ENCODE peak calls at places on chromosomes 4 and X, in seven cellular contexts. C is pancreas, W is fibroblast of pulmonary artery, O is bronchial epithelial cell, A is fibroblast of the aortic adventitia, G is cardiac fibroblast, K is lower lobe of right lung. T is an unnamed sample.

GRCh38 chr4:803884-804283 is 22.0 kb downstream of the CPLX1 start:
- DNase-seq in C (no peak), W (no peak), O (no peak), A (no peak), G (no peak), K (peak), T (no peak)

GRCh38 chr4:145186719-145187118 is 6.3 kb upstream of the OTUD4 start:
- DNase-seq in C (no peak), W (no peak), O (no peak), A (no peak), G (no peak), K (no peak), T (no peak)

GRCh38 chrX:48911407-48912182 is at the start of gene SLC35A2:
- DNase-seq in C (peak), W (peak), O (peak), A (peak), G (peak), K (peak), T (peak)

GRCh38 chr4:82758701-82759685 is 39.6 kb downstream of the SCD5 start:
- DNase-seq in C (no peak), W (no peak), O (no peak), A (no peak), G (no peak), K (no peak), T (no peak)

GRCh38 chrX:148634591-148634990 is 134.2 kb downstream of the AFF2 start:
- DNase-seq in C (no peak), W (no peak), O (no peak), A (no peak), G (no peak), K (no peak), T (no peak)

GRCh38 chr4:126081336-126081735 is 766.6 kb downstream of the FAT4 start:
- DNase-seq in C (no peak), W (no peak), O (no peak), A (peak), G (no peak), K (no peak), T (peak)

GRCh38 chr4:8079916-8080753 is 78.5 kb downstream of the ABLIM2 start:
- DNase-seq in C (no peak), W (no peak), O (no peak), A (no peak), G (no peak), K (peak), T (no peak)

GRCh38 chr4:20428410-20429160 is 176.9 kb downstream of the SLIT2 start:
- DNase-seq in C (no peak), W (peak), O (no peak), A (peak), G (peak), K (no peak), T (no peak)

GRCh38 chrX:38561951-38562719 is 793 bp downstream of the TSPAN7 start:
- DNase-seq in C (peak), W (no peak), O (no peak), A (no peak), G (no peak), K (peak), T (no peak)

GRCh38 chr4:110164856-110165255 is 33.6 kb downstream of the ELOVL6 start:
- DNase-seq in C (no peak), W (no peak), O (peak), A (no peak), G (no peak), K (no peak), T (no peak)

GRCh38 chrX:12319012-12319519 is 180.8 kb downstream of the FRMPD4 start:
- DNase-seq in C (no peak), W (no peak), O (no peak), A (peak), G (no peak), K (no peak), T (peak)

GRCh38 chr4:17260395-17260907 is 251.4 kb downstream of the QDPR start:
- DNase-seq in C (no peak), W (no peak), O (no peak), A (peak), G (no peak), K (no peak), T (no peak)

GRCh38 chr4:5960197-5960880 is 57.9 kb downstream of the C4orf50 start:
- DNase-seq in C (no peak), W (no peak), O (no peak), A (no peak), G (no peak), K (no peak), T (no peak)

GRCh38 chr4:174204194-174204831 is 79.2 kb downstream of the FBXO8 start:
- DNase-seq in C (no peak), W (no peak), O (no peak), A (no peak), G (no peak), K (no peak), T (no peak)

GRCh38 chr4:16196482-16197393 is 29.5 kb downstream of the TAPT1 start:
- DNase-seq in C (no peak), W (peak), O (peak), A (peak), G (peak), K (no peak), T (peak)

GRCh38 chr4:101790521-101791188 is at the start of gene BANK1:
- DNase-seq in C (peak), W (peak), O (peak), A (no peak), G (peak), K (peak), T (peak)

GRCh38 chr4:128477540-128477939 is 189.9 kb upstream of the PGRMC2 start:
- DNase-seq in C (no peak), W (no peak), O (no peak), A (no peak), G (no peak), K (no peak), T (no peak)

GRCh38 chr4:182265881-182266280 is 22.7 kb downstream of the TENM3 start:
- DNase-seq in C (no peak), W (no peak), O (no peak), A (no peak), G (no peak), K (no peak), T (no peak)
- TF ChIP-seq CTCF in C (no peak), W (no peak), O (no peak), A (no peak), G (no peak), K (no peak), T (no peak)

GRCh38 chrX:9431281-9431680 is 33.6 kb upstream of the TBL1X start:
- DNase-seq in C (no peak), W (no peak), O (peak), A (no peak), G (no peak), K (no peak), T (no peak)

GRCh38 chrX:9434151-9434550 is 30.7 kb upstream of the TBL1X start:
- DNase-seq in C (no peak), W (no peak), O (no peak), A (no peak), G (no peak), K (no peak), T (no peak)

GRCh38 chrX:9429767-9430166 is 35.1 kb upstream of the TBL1X start:
- DNase-seq in C (no peak), W (no peak), O (peak), A (no peak), G (no peak), K (no peak), T (no peak)

GRCh38 chrX:9433596-9433995 is 31.3 kb upstream of the TBL1X start:
- DNase-seq in C (no peak), W (no peak), O (no peak), A (no peak), G (no peak), K (no peak), T (peak)

DNA sequence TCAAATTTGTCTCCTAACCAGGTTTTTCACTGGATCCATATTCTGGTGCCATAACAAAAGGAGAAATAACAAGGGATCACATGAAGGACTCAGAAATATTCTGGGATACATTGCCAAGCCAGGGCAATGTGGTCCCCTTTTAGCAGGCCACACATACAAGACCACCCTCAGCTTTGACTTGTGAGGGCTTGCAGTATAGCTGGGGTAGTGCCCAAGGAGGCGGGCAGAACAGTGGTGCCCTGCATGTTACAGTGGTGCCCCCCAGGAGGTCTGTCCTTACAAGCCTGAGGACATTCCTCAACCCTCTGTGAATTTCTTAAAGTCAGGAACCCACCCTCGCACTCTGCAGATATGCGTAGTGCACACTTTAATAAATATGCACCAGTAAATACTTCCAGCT is 34.5 kb upstream of the TBL1X start:
- DNase-seq in C (no peak), W (no peak), O (no peak), A (no peak), G (no peak), K (no peak), T (no peak)
- TF ChIP-seq CTCF in C (no peak), W (no peak), O (no peak), A (no peak), G (no peak), K (no peak), T (no peak)

GRCh38 chrX:121310820-121311219 is 263.4 kb downstream of the GLUD2 start:
- DNase-seq in C (no peak), W (no peak), O (no peak), A (no peak), G (no peak), K (no peak), T (no peak)
- TF ChIP-seq CTCF in C (no peak), W (no peak), O (no peak), A (no peak), G (no peak), K (no peak), T (no peak)

DNA sequence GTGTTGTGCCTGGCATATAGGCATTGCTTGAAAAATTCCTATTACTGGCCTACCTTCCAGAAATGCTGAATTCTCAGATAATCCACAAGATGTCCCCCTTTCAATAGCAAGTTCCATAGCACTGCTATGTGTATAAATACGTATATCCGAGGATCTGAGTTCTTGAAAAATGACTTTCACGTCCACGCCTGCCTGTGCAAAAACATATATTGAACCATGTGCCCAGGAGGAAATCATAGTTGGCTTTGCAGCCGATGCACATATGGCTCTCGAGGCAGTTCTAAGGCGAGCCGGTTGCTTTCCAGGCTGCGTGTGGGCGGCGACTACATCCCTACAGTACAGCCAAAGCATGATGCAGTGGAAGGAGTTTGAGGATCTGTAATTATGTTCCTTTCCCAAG is 55.4 kb upstream of the ESX1 start:
- DNase-seq in C (no peak), W (peak), O (peak), A (peak), G (peak), K (no peak), T (peak)
- TF ChIP-seq CTCF in C (no peak), W (peak), O (peak), A (peak), G (peak), K (no peak), T (peak)

GRCh38 chrX:50973199-50973598 is 62.7 kb downstream of the BMP15 start:
- DNase-seq in C (no peak), W (no peak), O (no peak), A (no peak), G (no peak), K (no peak), T (no peak)

GRCh38 chrX:50980251-50980650 is 69.7 kb downstream of the BMP15 start:
- DNase-seq in C (no peak), W (no peak), O (no peak), A (no peak), G (no peak), K (no peak), T (no peak)

DNA sequence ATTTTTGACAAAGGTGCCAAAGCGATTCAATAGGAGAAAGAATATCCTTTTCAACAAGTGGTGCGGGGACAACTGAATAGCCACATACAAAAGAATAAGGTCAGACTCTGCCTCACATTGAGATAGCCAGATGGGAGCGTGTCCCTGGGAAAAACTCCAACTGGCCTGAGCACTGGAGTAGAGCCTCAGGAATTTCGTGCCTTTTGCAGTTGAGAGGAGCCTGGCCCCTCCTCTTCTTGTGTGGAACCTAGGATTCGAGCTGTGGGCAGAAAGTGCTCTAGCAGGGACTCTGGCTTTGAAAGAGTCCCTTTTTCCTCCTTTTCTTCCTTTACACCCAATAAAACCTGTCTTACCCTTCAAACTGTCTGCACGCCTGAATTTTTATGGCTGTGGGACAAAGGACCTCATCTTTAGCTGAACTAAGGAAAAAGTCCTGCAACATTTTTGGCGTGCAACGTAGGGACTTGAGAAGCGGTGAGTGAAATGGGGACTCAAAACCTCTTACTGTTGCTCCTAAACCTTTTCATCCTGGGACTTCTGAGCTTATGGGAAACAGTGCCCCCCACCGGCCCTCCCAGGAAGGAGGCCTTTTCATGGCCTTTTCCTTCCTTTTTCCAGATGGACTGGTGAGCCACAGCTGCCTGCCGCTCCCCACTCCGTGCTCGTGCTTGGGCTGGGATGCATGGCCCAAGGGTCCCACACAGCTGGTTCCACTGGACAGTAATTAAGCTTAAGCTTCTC is 68.6 kb downstream of the BMP15 start:
- DNase-seq in C (no peak), W (no peak), O (no peak), A (no peak), G (peak), K (no peak), T (peak)
- TF ChIP-seq CTCF in C (no peak), W (no peak), O (no peak), A (no peak), G (peak), K (no peak), T (no peak)

GRCh38 chr4:147286846-147287587 is 193.9 kb upstream of the EDNRA start:
- DNase-seq in C (no peak), W (no peak), O (peak), A (no peak), G (peak), K (no peak), T (no peak)
- TF ChIP-seq CTCF in C (no peak), W (no peak), O (no peak), A (no peak), G (no peak), K (no peak), T (no peak)